ENCODE peak calls at places on chromosomes 5 and 9, in seven cellular contexts. L, A, S, N, O, C and I are unnamed samples.

GRCh38 chr5:61464512-61464911 is 132.5 kb downstream of the ZSWIM6 start:
- DNase-seq in L (no peak), A (no peak), S (no peak), N (no peak), O (no peak), C (no peak), I (no peak)

GRCh38 chr9:114895605-114896004 is 34.8 kb downstream of the TNFSF8 start:
- DNase-seq in L (no peak), A (no peak), S (no peak), N (no peak), O (no peak), C (no peak), I (peak; percentile 88)

GRCh38 chr9:105281926-105282325 is 37.5 kb downstream of the SLC44A1 start:
- DNase-seq in L (no peak), A (no peak), S (no peak), N (no peak), O (no peak), C (no peak), I (no peak)

GRCh38 chr5:131221888-131222287 is 42.0 kb upstream of the CDC42SE2 start:
- DNase-seq in L (no peak), A (no peak), S (no peak), N (no peak), O (no peak), C (no peak), I (peak; percentile 23)

GRCh38 chr5:154397652-154398406 is 48.0 kb upstream of the SAP30L start:
- DNase-seq in L (no peak), A (no peak), S (no peak), N (no peak), O (no peak), C (no peak), I (no peak)

GRCh38 chr5:126450388-126450787 is 27.2 kb downstream of the GRAMD2B start:
- DNase-seq in L (no peak), A (no peak), S (no peak), N (peak; percentile 66), O (no peak), C (no peak), I (no peak)

GRCh38 chr5:150312518-150312917 is 9.8 kb upstream of the ARSI start:
- DNase-seq in L (no peak), A (no peak), S (no peak), N (no peak), O (no peak), C (no peak), I (no peak)

GRCh38 chr5:91301459-91301858 is 81.7 kb downstream of the ARRDC3 start:
- DNase-seq in L (no peak), A (no peak), S (no peak), N (no peak), O (no peak), C (no peak), I (peak; percentile 91)

GRCh38 chr5:32866138-32866537 is 155.0 kb downstream of the NPR3 start:
- DNase-seq in L (no peak), A (no peak), S (no peak), N (no peak), O (no peak), C (no peak), I (peak; percentile 41)

GRCh38 chr5:9667906-9668305 is 37.8 kb upstream of the TAS2R1 start:
- DNase-seq in L (no peak), A (no peak), S (no peak), N (no peak), O (no peak), C (no peak), I (peak; percentile 34)

GRCh38 chr9:108885643-108886348 is 23.7 kb downstream of the ACTL7A start:
- DNase-seq in L (peak; percentile 42), A (no peak), S (peak; percentile 47), N (peak; percentile 95), O (no peak), C (peak; percentile 77), I (peak; percentile 51)

GRCh38 chr5:9903806-9904205 is 273.7 kb upstream of the TAS2R1 start:
- DNase-seq in L (no peak), A (no peak), S (peak; percentile 92), N (no peak), O (no peak), C (no peak), I (peak; percentile 69)

GRCh38 chr5:56666901-56667300 is 148.4 kb upstream of the MAP3K1 start:
- DNase-seq in L (peak; percentile 4), A (no peak), S (no peak), N (no peak), O (no peak), C (no peak), I (no peak)

GRCh38 chr5:176473335-176474006 is 25.3 kb downstream of the FAF2 start:
- DNase-seq in L (no peak), A (no peak), S (no peak), N (no peak), O (no peak), C (no peak), I (no peak)

GRCh38 chr5:119409235-119409815 is 43.0 kb upstream of the HSD17B4 start:
- DNase-seq in L (no peak), A (no peak), S (no peak), N (peak; percentile 72), O (no peak), C (no peak), I (no peak)

GRCh38 chr9:100120286-100120685 is 21.2 kb downstream of the INVS start:
- DNase-seq in L (no peak), A (no peak), S (no peak), N (no peak), O (no peak), C (no peak), I (no peak)

GRCh38 chr5:14503017-14503680 is 78.4 kb upstream of the OTULINL start:
- DNase-seq in L (no peak), A (no peak), S (no peak), N (no peak), O (no peak), C (no peak), I (no peak)

GRCh38 chr5:177386542-177386941 is 2.3 kb downstream of the SLC34A1 start:
- DNase-seq in L (no peak), A (no peak), S (no peak), N (no peak), O (no peak), C (no peak), I (no peak)

GRCh38 chr5:148687427-148687826 is 33.1 kb upstream of the HTR4 start:
- DNase-seq in L (peak; percentile 44), A (no peak), S (no peak), N (peak; percentile 66), O (no peak), C (peak; percentile 11), I (no peak)

GRCh38 chr5:39713224-39713911 is 288.6 kb upstream of the DAB2 start:
- DNase-seq in L (peak; percentile 21), A (no peak), S (no peak), N (no peak), O (peak; percentile 15), C (no peak), I (peak; percentile 80)

GRCh38 chr5:40991168-40991980 is 79.8 kb downstream of the MROH2B start:
- DNase-seq in L (no peak), A (no peak), S (no peak), N (no peak), O (peak; percentile 88), C (peak; percentile 54), I (no peak)

GRCh38 chr5:62093981-62094380 is 212.0 kb upstream of the KIF2A start:
- DNase-seq in L (no peak), A (no peak), S (peak; percentile 97), N (peak; percentile 2), O (no peak), C (peak; percentile 11), I (peak; percentile 27)

GRCh38 chr5:133386662-133387061 is 225.7 kb downstream of the FSTL4 start:
- DNase-seq in L (no peak), A (no peak), S (no peak), N (no peak), O (no peak), C (no peak), I (no peak)

GRCh38 chr9:712643-713042 is 128.9 kb upstream of the DMRT1 start:
- DNase-seq in L (no peak), A (no peak), S (no peak), N (no peak), O (no peak), C (no peak), I (no peak)

GRCh38 chr5:122258840-122259239 is 53.2 kb upstream of the SNCAIP start:
- DNase-seq in L (no peak), A (no peak), S (no peak), N (no peak), O (no peak), C (no peak), I (no peak)

GRCh38 chr5:170892201-170892600 is 30.4 kb downstream of the RANBP17 start:
- DNase-seq in L (no peak), A (no peak), S (no peak), N (no peak), O (no peak), C (no peak), I (peak; percentile 17)

GRCh38 chr9:18906656-18907395 is 126.2 kb downstream of the SAXO1 start:
- DNase-seq in L (peak; percentile 42), A (no peak), S (no peak), N (peak; percentile 9), O (no peak), C (no peak), I (peak; percentile 50)

GRCh38 chr9:131276891-131277672 is 772 bp upstream of the FAM78A start:
- DNase-seq in L (no peak), A (peak; percentile 91), S (no peak), N (peak; percentile 40), O (no peak), C (peak; percentile 54), I (no peak)

GRCh38 chr9:98369471-98369870 is 114.0 kb upstream of the TBC1D2 start:
- DNase-seq in L (no peak), A (no peak), S (no peak), N (no peak), O (no peak), C (no peak), I (no peak)

GRCh38 chr5:92890841-92891244 is 690.2 kb downstream of the NR2F1-AS1 start:
- DNase-seq in L (no peak), A (no peak), S (no peak), N (no peak), O (no peak), C (no peak), I (peak; percentile 12)

GRCh38 chr5:104367978-104368377 is 805.4 kb upstream of the NUDT12 start:
- DNase-seq in L (no peak), A (no peak), S (no peak), N (no peak), O (no peak), C (no peak), I (no peak)

GRCh38 chr9:69976165-69976564 is 67.5 kb upstream of the MAMDC2 start:
- DNase-seq in L (no peak), A (no peak), S (no peak), N (no peak), O (no peak), C (no peak), I (peak; percentile 94)

GRCh38 chr5:108386345-108387061 is 4.6 kb upstream of the FBXL17 start:
- DNase-seq in L (no peak), A (no peak), S (no peak), N (no peak), O (no peak), C (no peak), I (peak; percentile 45)

GRCh38 chr9:96553070-96553469 is 66.6 kb downstream of the CDC14B start:
- DNase-seq in L (no peak), A (no peak), S (no peak), N (no peak), O (no peak), C (no peak), I (peak; percentile 87)